ENCODE peak calls at places on chromosomes 3 and 15, in ten cellular contexts. M is prostate gland; Z is tibial nerve; F is CD4-positive, CD25-positive, alpha-beta regulatory T cell; B is brain microvascular endothelial cell; S is AG09309; E is neuronal stem cell; L is cardiac muscle cell; H is small intestine; Q is lung. A is an unnamed sample.

GRCh38 chr3:3998140-3998977 is 199.1 kb downstream of the LRRN1 start:
- DNase-seq in M (peak; percentile 5), Z (no peak), F (no peak), B (peak; percentile 20), S (no peak), E (no peak), L (peak; percentile 7), H (peak; percentile 66), Q (no peak), A (peak; percentile 10)

GRCh38 chr3:56851966-56852884 is 50.5 kb upstream of the ARHGEF3 start:
- DNase-seq in M (no peak), Z (no peak), F (no peak), B (peak; percentile 78), S (peak; percentile 34), E (no peak), L (peak; percentile 80), H (no peak), Q (no peak), A (peak; percentile 34)

GRCh38 chr3:140128217-140129137 is 193.5 kb downstream of the CLSTN2 start:
- DNase-seq in M (no peak), Z (no peak), F (no peak), B (peak; percentile 20), S (no peak), E (peak; percentile 9), L (peak; percentile 8), H (peak; percentile 19), Q (no peak), A (peak; percentile 29)

GRCh38 chr3:9831253-9831652 is 12.6 kb downstream of the RPUSD3 start:
- DNase-seq in M (no peak), Z (no peak), F (no peak), B (no peak), S (no peak), E (no peak), L (no peak), H (no peak), Q (no peak), A (no peak)

GRCh38 chr3:96370637-96371036 is 443.8 kb upstream of the EPHA6 start:
- DNase-seq in M (no peak), Z (no peak), F (no peak), B (no peak), S (no peak), E (no peak), L (no peak), H (no peak), Q (no peak), A (no peak)

GRCh38 chr3:189726277-189726676 is 95.1 kb downstream of the TP63 start:
- DNase-seq in M (no peak), Z (no peak), F (no peak), B (no peak), S (no peak), E (no peak), L (no peak), H (no peak), Q (no peak), A (no peak)

GRCh38 chr3:126293370-126294082 is 63.7 kb downstream of the KLF15 start:
- DNase-seq in M (no peak), Z (no peak), F (no peak), B (peak; percentile 59), S (no peak), E (no peak), L (peak; percentile 68), H (no peak), Q (peak; percentile 73), A (peak; percentile 26)

GRCh38 chr3:176776622-176777021 is 420.7 kb downstream of the TBL1XR1 start:
- DNase-seq in M (no peak), Z (no peak), F (no peak), B (no peak), S (no peak), E (no peak), L (no peak), H (no peak), Q (no peak), A (no peak)

GRCh38 chr15:68277131-68277604 is 377 bp upstream of the FEM1B start:
- DNase-seq in M (no peak), Z (no peak), F (no peak), B (no peak), S (no peak), E (peak; percentile 70), L (peak; percentile 78), H (peak; percentile 49), Q (peak; percentile 50), A (no peak)

GRCh38 chr3:11059090-11059798 is 66.7 kb downstream of the SLC6A1 start:
- DNase-seq in M (peak; percentile 50), Z (peak; percentile 39), F (no peak), B (peak; percentile 73), S (peak; percentile 52), E (peak; percentile 57), L (peak; percentile 80), H (peak; percentile 48), Q (peak; percentile 56), A (peak; percentile 46)

GRCh38 chr3:156010829-156011228 is 109.5 kb upstream of the KCNAB1 start:
- DNase-seq in M (no peak), Z (no peak), F (no peak), B (no peak), S (no peak), E (no peak), L (peak; percentile 3), H (peak; percentile 4), Q (no peak), A (peak; percentile 25)

GRCh38 chr3:177281292-177281942 is 84.1 kb upstream of the TBL1XR1 start:
- DNase-seq in M (no peak), Z (no peak), F (no peak), B (no peak), S (no peak), E (no peak), L (no peak), H (no peak), Q (no peak), A (no peak)

GRCh38 chr3:66431494-66431893 is 69.3 kb downstream of the LRIG1 start:
- DNase-seq in M (no peak), Z (peak; percentile 38), F (no peak), B (peak; percentile 72), S (no peak), E (no peak), L (peak; percentile 72), H (no peak), Q (no peak), A (no peak)

GRCh38 chr15:43410572-43411214 is 39.8 kb downstream of the TUBGCP4 start:
- DNase-seq in M (no peak), Z (no peak), F (no peak), B (peak; percentile 32), S (peak; percentile 16), E (no peak), L (peak; percentile 66), H (no peak), Q (no peak), A (no peak)

GRCh38 chr3:148319161-148319915 is 378.4 kb upstream of the AGTR1 start:
- DNase-seq in M (no peak), Z (no peak), F (no peak), B (peak; percentile 29), S (peak; percentile 23), E (no peak), L (peak; percentile 53), H (no peak), Q (no peak), A (peak; percentile 40)

GRCh38 chr3:70805044-70805732 is 492.8 kb upstream of the MDFIC2 start:
- DNase-seq in M (no peak), Z (no peak), F (no peak), B (no peak), S (no peak), E (no peak), L (peak; percentile 54), H (no peak), Q (no peak), A (no peak)
- H3K4me3 ChIP-seq in M (no peak overlapping the region), Z (peak overlapping the region; percentile 22), F (no peak overlapping the region), B (no peak overlapping the region), S (peak overlapping the region; percentile 11), E (no peak overlapping the region), L (no peak overlapping the region), H (no peak overlapping the region), Q (no peak overlapping the region), A (no peak overlapping the region)

GRCh38 chr3:50333744-50334328 is 5.8 kb upstream of the TUSC2 start:
- DNase-seq in M (no peak), Z (no peak), F (no peak), B (peak; percentile 94), S (peak; percentile 45), E (no peak), L (peak; percentile 89), H (no peak), Q (no peak), A (no peak)
- H3K4me3 ChIP-seq in M (no peak overlapping the region), Z (no peak overlapping the region), F (peak overlapping the region; percentile 40), B (no peak overlapping the region), S (no peak overlapping the region), E (no peak overlapping the region), L (no peak overlapping the region), H (no peak overlapping the region), Q (no peak overlapping the region), A (no peak overlapping the region)

DNA sequence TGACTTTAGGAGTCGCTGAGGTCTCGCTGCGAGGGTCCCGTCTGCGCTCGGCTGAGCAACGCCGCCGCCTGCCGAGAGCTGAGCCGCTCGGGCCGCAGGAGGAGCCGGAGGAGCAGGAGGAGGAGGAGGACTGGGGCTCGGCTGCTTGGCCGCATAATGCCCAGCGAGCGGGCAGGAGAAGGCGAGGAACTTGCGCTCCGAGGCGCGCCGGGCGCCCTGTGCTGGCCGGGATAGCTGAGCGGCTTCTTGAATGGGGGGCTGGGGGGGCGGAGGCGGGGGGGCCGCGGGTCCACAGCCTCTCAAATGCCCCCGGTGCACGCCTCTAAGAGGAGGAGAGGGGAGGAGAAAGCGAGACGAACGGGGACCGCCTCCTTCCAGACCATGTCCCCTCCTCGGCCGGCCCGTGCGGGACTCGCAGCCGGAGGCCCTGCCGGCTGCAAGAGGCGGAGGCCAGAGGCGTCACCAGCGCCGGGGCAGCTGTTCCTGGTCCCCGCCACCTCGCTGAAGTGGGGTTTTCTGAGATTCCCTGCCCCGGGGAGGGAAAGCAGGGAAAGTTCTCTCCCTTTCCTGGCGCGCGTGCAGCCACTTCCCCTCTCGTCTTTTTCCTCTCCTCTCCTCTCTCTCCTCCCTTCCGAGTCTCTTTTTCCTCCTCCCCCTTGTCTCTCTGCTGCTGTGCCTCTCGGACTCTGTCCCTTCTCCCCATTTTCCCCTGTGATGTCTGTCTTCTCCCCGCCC is at the start of gene ADAMTS9:
- DNase-seq in M (peak; percentile 86), Z (peak; percentile 52), F (no peak), B (peak; percentile 47), S (no peak), E (peak; percentile 78), L (peak; percentile 91), H (peak; percentile 52), Q (peak; percentile 74), A (peak; percentile 40)
- H3K4me3 ChIP-seq in M (peak within 1 kb of the TSS; percentile 60), Z (peak within 1 kb of the TSS; percentile 78), F (no peak within 1 kb of the TSS), B (peak within 1 kb of the TSS; percentile 72), S (peak within 1 kb of the TSS; percentile 64), E (peak within 1 kb of the TSS; percentile 70), L (peak within 1 kb of the TSS; percentile 64), H (peak within 1 kb of the TSS; percentile 57), Q (peak within 1 kb of the TSS; percentile 78), A (peak within 1 kb of the TSS; percentile 90)

DNA sequence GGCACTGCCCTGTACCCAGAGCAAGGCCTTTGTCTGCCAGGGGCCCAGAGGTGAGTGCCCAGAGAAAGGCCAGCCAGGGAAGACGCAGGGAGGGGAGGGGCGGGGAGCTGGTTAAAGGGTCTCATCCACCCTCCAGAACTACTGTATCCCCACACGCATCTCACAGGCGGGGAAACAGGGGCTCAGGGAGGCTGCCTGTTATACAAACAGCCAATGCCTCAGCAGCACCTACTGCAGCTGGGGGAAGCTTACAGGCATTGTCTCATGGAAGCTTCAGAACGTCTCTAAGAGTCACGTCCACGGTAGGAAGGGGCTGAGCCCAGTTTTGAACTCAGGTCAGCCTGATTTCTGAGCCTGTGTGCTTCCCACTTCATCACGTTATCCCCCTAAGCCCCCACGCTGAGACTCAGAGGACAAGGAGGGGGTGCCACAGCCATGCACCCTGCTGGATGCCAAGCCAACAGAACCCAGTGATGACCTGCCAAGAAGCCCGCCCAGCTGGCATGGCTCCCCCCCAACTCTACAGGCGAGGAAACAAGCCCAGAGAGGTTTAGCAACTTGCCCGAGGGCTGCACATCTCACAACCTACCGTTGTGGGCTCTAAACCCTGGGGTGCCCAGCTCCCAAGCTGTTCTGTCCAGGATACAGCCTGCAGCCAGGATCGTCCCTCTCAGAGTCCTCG is 54.5 kb downstream of the IQSEC1 start:
- DNase-seq in M (no peak), Z (no peak), F (no peak), B (no peak), S (no peak), E (no peak), L (no peak), H (no peak), Q (no peak), A (no peak)
- H3K4me3 ChIP-seq in M (no peak overlapping the region), Z (peak overlapping the region; percentile 23), F (no peak overlapping the region), B (peak overlapping the region; percentile 26), S (peak overlapping the region; percentile 12), E (no peak overlapping the region), L (no peak overlapping the region), H (no peak overlapping the region), Q (no peak overlapping the region), A (no peak overlapping the region)

A was measured in PC-9.